ENCODE peak calls at places on chromosomes 12 and 14, in eight cellular contexts. One of them, this sample, is unnamed.

GRCh38 chr12:125068391-125068790 is 3.2 kb downstream of the AACS start:
- DNase-seq in left lung: no peak
- DNase-seq in AG08395: no peak
- DNase-seq in amniotic stem cell: no peak
- DNase-seq in foreskin keratinocyte: no peak
- DNase-seq in GM03348: no peak
- DNase-seq in activated CD4-positive, alpha-beta T cell treated with anti-CD3 and anti-CD28 coated beads, Interleukin-2, amount 50 U/mL, for 1 hour: no peak
- DNase-seq in M059J: no peak
- DNase-seq in this sample: no peak

GRCh38 chr14:77203611-77204456 is 22.2 kb downstream of the TMEM63C start:
- DNase-seq in left lung: no peak
- DNase-seq in AG08395: no peak
- DNase-seq in amniotic stem cell: no peak
- DNase-seq in foreskin keratinocyte: no peak
- DNase-seq in GM03348: no peak
- DNase-seq in activated CD4-positive, alpha-beta T cell treated with anti-CD3 and anti-CD28 coated beads, Interleukin-2, amount 50 U/mL, for 1 hour: no peak
- DNase-seq in M059J: no peak
- DNase-seq in this sample: no peak

GRCh38 chr14:91186515-91187066 is 57.9 kb downstream of the GPR68 start:
- DNase-seq in left lung: no peak
- DNase-seq in AG08395: peak; percentile 72
- DNase-seq in amniotic stem cell: no peak
- DNase-seq in foreskin keratinocyte: peak; percentile 39
- DNase-seq in GM03348: peak; percentile 44
- DNase-seq in activated CD4-positive, alpha-beta T cell treated with anti-CD3 and anti-CD28 coated beads, Interleukin-2, amount 50 U/mL, for 1 hour: no peak
- DNase-seq in M059J: peak; percentile 47
- DNase-seq in this sample: no peak

GRCh38 chr14:101179691-101180211 is 276.2 kb upstream of the RTL1 start:
- DNase-seq in left lung: peak; percentile 16
- DNase-seq in AG08395: no peak
- DNase-seq in amniotic stem cell: no peak
- DNase-seq in foreskin keratinocyte: no peak
- DNase-seq in GM03348: peak; percentile 3
- DNase-seq in activated CD4-positive, alpha-beta T cell treated with anti-CD3 and anti-CD28 coated beads, Interleukin-2, amount 50 U/mL, for 1 hour: no peak
- DNase-seq in M059J: no peak
- DNase-seq in this sample: no peak

GRCh38 chr12:3704512-3705348 is 48.2 kb downstream of the CRACR2A start:
- DNase-seq in left lung: no peak
- DNase-seq in AG08395: peak; percentile 62
- DNase-seq in amniotic stem cell: no peak
- DNase-seq in foreskin keratinocyte: no peak
- DNase-seq in GM03348: peak; percentile 67
- DNase-seq in activated CD4-positive, alpha-beta T cell treated with anti-CD3 and anti-CD28 coated beads, Interleukin-2, amount 50 U/mL, for 1 hour: no peak
- DNase-seq in M059J: no peak
- DNase-seq in this sample: no peak

GRCh38 chr12:24705741-24706358 is 243.1 kb downstream of the BCAT1 start:
- DNase-seq in left lung: no peak
- DNase-seq in AG08395: no peak
- DNase-seq in amniotic stem cell: no peak
- DNase-seq in foreskin keratinocyte: no peak
- DNase-seq in GM03348: no peak
- DNase-seq in activated CD4-positive, alpha-beta T cell treated with anti-CD3 and anti-CD28 coated beads, Interleukin-2, amount 50 U/mL, for 1 hour: no peak
- DNase-seq in M059J: no peak
- DNase-seq in this sample: no peak

GRCh38 chr12:29591140-29592020 is 93.9 kb upstream of the OVCH1 start:
- DNase-seq in left lung: no peak
- DNase-seq in AG08395: peak; percentile 49
- DNase-seq in amniotic stem cell: no peak
- DNase-seq in foreskin keratinocyte: no peak
- DNase-seq in GM03348: peak; percentile 35
- DNase-seq in activated CD4-positive, alpha-beta T cell treated with anti-CD3 and anti-CD28 coated beads, Interleukin-2, amount 50 U/mL, for 1 hour: no peak
- DNase-seq in M059J: peak; percentile 32
- DNase-seq in this sample: no peak

GRCh38 chr14:73895939-73896338 is 9.3 kb downstream of the ZNF410 start:
- DNase-seq in left lung: no peak
- DNase-seq in AG08395: no peak
- DNase-seq in amniotic stem cell: no peak
- DNase-seq in foreskin keratinocyte: no peak
- DNase-seq in GM03348: no peak
- DNase-seq in activated CD4-positive, alpha-beta T cell treated with anti-CD3 and anti-CD28 coated beads, Interleukin-2, amount 50 U/mL, for 1 hour: no peak
- DNase-seq in M059J: no peak
- DNase-seq in this sample: no peak

GRCh38 chr12:105107176-105107496 is 395 bp upstream of the WASHC4 start:
- DNase-seq in left lung: no peak
- DNase-seq in AG08395: peak; percentile 47
- DNase-seq in amniotic stem cell: no peak
- DNase-seq in foreskin keratinocyte: peak; percentile 59
- DNase-seq in GM03348: no peak
- DNase-seq in activated CD4-positive, alpha-beta T cell treated with anti-CD3 and anti-CD28 coated beads, Interleukin-2, amount 50 U/mL, for 1 hour: no peak
- DNase-seq in M059J: peak; percentile 51
- DNase-seq in this sample: no peak

GRCh38 chr14:73180385-73180805 is 44.1 kb downstream of the PSEN1 start:
- DNase-seq in left lung: no peak
- DNase-seq in AG08395: peak; percentile 70
- DNase-seq in amniotic stem cell: peak; percentile 5
- DNase-seq in foreskin keratinocyte: peak; percentile 76
- DNase-seq in GM03348: peak; percentile 77
- DNase-seq in activated CD4-positive, alpha-beta T cell treated with anti-CD3 and anti-CD28 coated beads, Interleukin-2, amount 50 U/mL, for 1 hour: no peak
- DNase-seq in M059J: peak; percentile 60
- DNase-seq in this sample: no peak

GRCh38 chr12:76863811-76864210 is 15.0 kb downstream of the CSRP2 start:
- DNase-seq in left lung: no peak
- DNase-seq in AG08395: peak; percentile 45
- DNase-seq in amniotic stem cell: no peak
- DNase-seq in foreskin keratinocyte: no peak
- DNase-seq in GM03348: peak; percentile 48
- DNase-seq in activated CD4-positive, alpha-beta T cell treated with anti-CD3 and anti-CD28 coated beads, Interleukin-2, amount 50 U/mL, for 1 hour: no peak
- DNase-seq in M059J: no peak
- DNase-seq in this sample: no peak

GRCh38 chr12:26238341-26239126 is 43.2 kb downstream of the SSPN start:
- DNase-seq in left lung: peak; percentile 33
- DNase-seq in AG08395: no peak
- DNase-seq in amniotic stem cell: no peak
- DNase-seq in foreskin keratinocyte: no peak
- DNase-seq in GM03348: peak; percentile 50
- DNase-seq in activated CD4-positive, alpha-beta T cell treated with anti-CD3 and anti-CD28 coated beads, Interleukin-2, amount 50 U/mL, for 1 hour: no peak
- DNase-seq in M059J: no peak
- DNase-seq in this sample: no peak

GRCh38 chr14:35853225-35853624 is 27.1 kb downstream of the BRMS1L start:
- DNase-seq in left lung: no peak
- DNase-seq in AG08395: no peak
- DNase-seq in amniotic stem cell: no peak
- DNase-seq in foreskin keratinocyte: no peak
- DNase-seq in GM03348: no peak
- DNase-seq in activated CD4-positive, alpha-beta T cell treated with anti-CD3 and anti-CD28 coated beads, Interleukin-2, amount 50 U/mL, for 1 hour: no peak
- DNase-seq in M059J: no peak
- DNase-seq in this sample: no peak

GRCh38 chr14:75307700-75308379 is 29.2 kb downstream of the FOS start:
- DNase-seq in left lung: peak; percentile 86
- DNase-seq in AG08395: peak; percentile 79
- DNase-seq in amniotic stem cell: peak; percentile 75
- DNase-seq in foreskin keratinocyte: peak; percentile 55
- DNase-seq in GM03348: peak; percentile 83
- DNase-seq in activated CD4-positive, alpha-beta T cell treated with anti-CD3 and anti-CD28 coated beads, Interleukin-2, amount 50 U/mL, for 1 hour: peak; percentile 73
- DNase-seq in M059J: peak; percentile 78
- DNase-seq in this sample: peak; percentile 86

GRCh38 chr12:125467363-125467762 is 402.1 kb downstream of the AACS start:
- DNase-seq in left lung: no peak
- DNase-seq in AG08395: no peak
- DNase-seq in amniotic stem cell: no peak
- DNase-seq in foreskin keratinocyte: no peak
- DNase-seq in GM03348: no peak
- DNase-seq in activated CD4-positive, alpha-beta T cell treated with anti-CD3 and anti-CD28 coated beads, Interleukin-2, amount 50 U/mL, for 1 hour: no peak
- DNase-seq in M059J: no peak
- DNase-seq in this sample: no peak

GRCh38 chr14:21525571-21525970 is 575 bp downstream of the SALL2 start:
- DNase-seq in left lung: no peak
- DNase-seq in AG08395: no peak
- DNase-seq in amniotic stem cell: no peak
- DNase-seq in foreskin keratinocyte: no peak
- DNase-seq in GM03348: no peak
- DNase-seq in activated CD4-positive, alpha-beta T cell treated with anti-CD3 and anti-CD28 coated beads, Interleukin-2, amount 50 U/mL, for 1 hour: no peak
- DNase-seq in M059J: no peak
- DNase-seq in this sample: no peak

GRCh38 chr14:50812856-50813543 is 18.0 kb downstream of the NIN start:
- DNase-seq in left lung: no peak
- DNase-seq in AG08395: no peak
- DNase-seq in amniotic stem cell: no peak
- DNase-seq in foreskin keratinocyte: no peak
- DNase-seq in GM03348: no peak
- DNase-seq in activated CD4-positive, alpha-beta T cell treated with anti-CD3 and anti-CD28 coated beads, Interleukin-2, amount 50 U/mL, for 1 hour: no peak
- DNase-seq in M059J: no peak
- DNase-seq in this sample: no peak

GRCh38 chr12:124823272-124823970 is 40.2 kb downstream of the SCARB1 start:
- DNase-seq in left lung: no peak
- DNase-seq in AG08395: no peak
- DNase-seq in amniotic stem cell: no peak
- DNase-seq in foreskin keratinocyte: no peak
- DNase-seq in GM03348: no peak
- DNase-seq in activated CD4-positive, alpha-beta T cell treated with anti-CD3 and anti-CD28 coated beads, Interleukin-2, amount 50 U/mL, for 1 hour: no peak
- DNase-seq in M059J: no peak
- DNase-seq in this sample: no peak

GRCh38 chr14:50139192-50139591 is 22.8 kb upstream of the VCPKMT start:
- DNase-seq in left lung: no peak
- DNase-seq in AG08395: no peak
- DNase-seq in amniotic stem cell: no peak
- DNase-seq in foreskin keratinocyte: no peak
- DNase-seq in GM03348: no peak
- DNase-seq in activated CD4-positive, alpha-beta T cell treated with anti-CD3 and anti-CD28 coated beads, Interleukin-2, amount 50 U/mL, for 1 hour: no peak
- DNase-seq in M059J: peak; percentile 91
- DNase-seq in this sample: no peak

GRCh38 chr12:26124491-26125450 is at the start of gene BHLHE41:
- DNase-seq in left lung: peak; percentile 75
- DNase-seq in AG08395: peak; percentile 46
- DNase-seq in amniotic stem cell: peak; percentile 44
- DNase-seq in foreskin keratinocyte: no peak
- DNase-seq in GM03348: peak; percentile 82
- DNase-seq in activated CD4-positive, alpha-beta T cell treated with anti-CD3 and anti-CD28 coated beads, Interleukin-2, amount 50 U/mL, for 1 hour: no peak
- DNase-seq in M059J: peak; percentile 77
- DNase-seq in this sample: peak; percentile 89

GRCh38 chr14:56474419-56475022 is 105.1 kb upstream of the TMEM260 start:
- DNase-seq in left lung: no peak
- DNase-seq in AG08395: peak; percentile 53
- DNase-seq in amniotic stem cell: no peak
- DNase-seq in foreskin keratinocyte: no peak
- DNase-seq in GM03348: peak; percentile 59
- DNase-seq in activated CD4-positive, alpha-beta T cell treated with anti-CD3 and anti-CD28 coated beads, Interleukin-2, amount 50 U/mL, for 1 hour: no peak
- DNase-seq in M059J: peak; percentile 34
- DNase-seq in this sample: no peak

GRCh38 chr12:70398862-70399261 is 32.8 kb downstream of the KCNMB4 start:
- DNase-seq in left lung: no peak
- DNase-seq in AG08395: no peak
- DNase-seq in amniotic stem cell: no peak
- DNase-seq in foreskin keratinocyte: no peak
- DNase-seq in GM03348: no peak
- DNase-seq in activated CD4-positive, alpha-beta T cell treated with anti-CD3 and anti-CD28 coated beads, Interleukin-2, amount 50 U/mL, for 1 hour: no peak
- DNase-seq in M059J: no peak
- DNase-seq in this sample: no peak

GRCh38 chr14:61780125-61780524 is 17.9 kb downstream of the SNAPC1 start:
- DNase-seq in left lung: no peak
- DNase-seq in AG08395: no peak
- DNase-seq in amniotic stem cell: no peak
- DNase-seq in foreskin keratinocyte: no peak
- DNase-seq in GM03348: no peak
- DNase-seq in activated CD4-positive, alpha-beta T cell treated with anti-CD3 and anti-CD28 coated beads, Interleukin-2, amount 50 U/mL, for 1 hour: no peak
- DNase-seq in M059J: no peak
- DNase-seq in this sample: no peak

GRCh38 chr12:100345020-100345767 is 11.7 kb upstream of the SLC17A8 start:
- DNase-seq in left lung: no peak
- DNase-seq in AG08395: no peak
- DNase-seq in amniotic stem cell: no peak
- DNase-seq in foreskin keratinocyte: no peak
- DNase-seq in GM03348: no peak
- DNase-seq in activated CD4-positive, alpha-beta T cell treated with anti-CD3 and anti-CD28 coated beads, Interleukin-2, amount 50 U/mL, for 1 hour: no peak
- DNase-seq in M059J: no peak
- DNase-seq in this sample: no peak

GRCh38 chr12:34105392-34105933 is 83.2 kb downstream of the ALG10 start:
- DNase-seq in left lung: no peak
- DNase-seq in AG08395: no peak
- DNase-seq in amniotic stem cell: no peak
- DNase-seq in foreskin keratinocyte: no peak
- DNase-seq in GM03348: no peak
- DNase-seq in activated CD4-positive, alpha-beta T cell treated with anti-CD3 and anti-CD28 coated beads, Interleukin-2, amount 50 U/mL, for 1 hour: no peak
- DNase-seq in M059J: no peak
- DNase-seq in this sample: no peak

GRCh38 chr14:94773017-94773681 is 3.2 kb upstream of the GSC start:
- DNase-seq in left lung: no peak
- DNase-seq in AG08395: no peak
- DNase-seq in amniotic stem cell: no peak
- DNase-seq in foreskin keratinocyte: no peak
- DNase-seq in GM03348: no peak
- DNase-seq in activated CD4-positive, alpha-beta T cell treated with anti-CD3 and anti-CD28 coated beads, Interleukin-2, amount 50 U/mL, for 1 hour: no peak
- DNase-seq in M059J: no peak
- DNase-seq in this sample: no peak

GRCh38 chr12:129607293-129607692 is 296.5 kb downstream of the TMEM132D start:
- DNase-seq in left lung: no peak
- DNase-seq in AG08395: no peak
- DNase-seq in amniotic stem cell: peak; percentile 11
- DNase-seq in foreskin keratinocyte: no peak
- DNase-seq in GM03348: no peak
- DNase-seq in activated CD4-positive, alpha-beta T cell treated with anti-CD3 and anti-CD28 coated beads, Interleukin-2, amount 50 U/mL, for 1 hour: no peak
- DNase-seq in M059J: peak; percentile 33
- DNase-seq in this sample: no peak

GRCh38 chr12:55906056-55906455 is 21.6 kb downstream of the PYM1 start:
- DNase-seq in left lung: no peak
- DNase-seq in AG08395: peak; percentile 45
- DNase-seq in amniotic stem cell: no peak
- DNase-seq in foreskin keratinocyte: peak; percentile 66
- DNase-seq in GM03348: peak; percentile 48
- DNase-seq in activated CD4-positive, alpha-beta T cell treated with anti-CD3 and anti-CD28 coated beads, Interleukin-2, amount 50 U/mL, for 1 hour: no peak
- DNase-seq in M059J: no peak
- DNase-seq in this sample: no peak

GRCh38 chr14:75811862-75812505 is 150.9 kb downstream of the TTLL5 start:
- DNase-seq in left lung: no peak
- DNase-seq in AG08395: no peak
- DNase-seq in amniotic stem cell: no peak
- DNase-seq in foreskin keratinocyte: no peak
- DNase-seq in GM03348: no peak
- DNase-seq in activated CD4-positive, alpha-beta T cell treated with anti-CD3 and anti-CD28 coated beads, Interleukin-2, amount 50 U/mL, for 1 hour: no peak
- DNase-seq in M059J: no peak
- DNase-seq in this sample: no peak

GRCh38 chr12:45336762-45337596 is 121.1 kb downstream of the ANO6 start:
- DNase-seq in left lung: no peak
- DNase-seq in AG08395: peak; percentile 36
- DNase-seq in amniotic stem cell: peak; percentile 51
- DNase-seq in foreskin keratinocyte: peak; percentile 72
- DNase-seq in GM03348: no peak
- DNase-seq in activated CD4-positive, alpha-beta T cell treated with anti-CD3 and anti-CD28 coated beads, Interleukin-2, amount 50 U/mL, for 1 hour: no peak
- DNase-seq in M059J: peak; percentile 84
- DNase-seq in this sample: no peak

GRCh38 chr14:24334431-24335271 is at the start of gene ADCY4:
- DNase-seq in left lung: no peak
- DNase-seq in AG08395: no peak
- DNase-seq in amniotic stem cell: no peak
- DNase-seq in foreskin keratinocyte: no peak
- DNase-seq in GM03348: no peak
- DNase-seq in activated CD4-positive, alpha-beta T cell treated with anti-CD3 and anti-CD28 coated beads, Interleukin-2, amount 50 U/mL, for 1 hour: peak; percentile 18
- DNase-seq in M059J: no peak
- DNase-seq in this sample: no peak

GRCh38 chr12:66776974-66777373 is 98.1 kb upstream of the GRIP1 start:
- DNase-seq in left lung: no peak
- DNase-seq in AG08395: no peak
- DNase-seq in amniotic stem cell: no peak
- DNase-seq in foreskin keratinocyte: no peak
- DNase-seq in GM03348: no peak
- DNase-seq in activated CD4-positive, alpha-beta T cell treated with anti-CD3 and anti-CD28 coated beads, Interleukin-2, amount 50 U/mL, for 1 hour: no peak
- DNase-seq in M059J: no peak
- DNase-seq in this sample: no peak

GRCh38 chr12:122333142-122334087 is 67.1 kb upstream of the VPS33A start:
- DNase-seq in left lung: no peak
- DNase-seq in AG08395: no peak
- DNase-seq in amniotic stem cell: no peak
- DNase-seq in foreskin keratinocyte: no peak
- DNase-seq in GM03348: peak; percentile 11
- DNase-seq in activated CD4-positive, alpha-beta T cell treated with anti-CD3 and anti-CD28 coated beads, Interleukin-2, amount 50 U/mL, for 1 hour: no peak
- DNase-seq in M059J: no peak
- DNase-seq in this sample: no peak

GRCh38 chr12:46154221-46154975 is 114.4 kb downstream of the SLC38A1 start:
- DNase-seq in left lung: no peak
- DNase-seq in AG08395: peak; percentile 52
- DNase-seq in amniotic stem cell: peak; percentile 37
- DNase-seq in foreskin keratinocyte: peak; percentile 80
- DNase-seq in GM03348: peak; percentile 59
- DNase-seq in activated CD4-positive, alpha-beta T cell treated with anti-CD3 and anti-CD28 coated beads, Interleukin-2, amount 50 U/mL, for 1 hour: no peak
- DNase-seq in M059J: peak; percentile 85
- DNase-seq in this sample: no peak

This sample was measured in coronary artery.